ENCODE peak calls at places on chromosomes 6 and 20, in eight cellular contexts. Y is endothelial cell; S is activated naive CD4-positive, alpha-beta T cell treated with anti-CD3 and anti-CD28 coated beads, Interleukin-2, amount 50 U/mL, for 16 hours; I is ELR; H is endothelial cell of umbilical vein; V is mesendoderm; Q is stimulated activated CD4-positive, alpha-beta T cell treated with anti-CD3 and anti-CD28 coated beads, TNF-alpha, amount 100 ng/mL, for 24 hours; M is activated CD4-positive, CD25-positive, alpha-beta regulatory T cell. F is an unnamed sample.

GRCh38 chr6:1904898-1905297 is 295.2 kb downstream of the FOXC1 start:
- DNase-seq in S (no peak), Y (no peak), V (no peak), H (no peak), I (no peak), M (no peak), Q (no peak), F (no peak)

GRCh38 chr6:13687917-13688351 is 23.7 kb downstream of the RANBP9 start:
- DNase-seq in I (no peak), H (no peak), S (no peak), Y (no peak), V (no peak), Q (no peak), M (no peak), F (no peak)

GRCh38 chr6:14975124-14975815 is 270.6 kb upstream of the JARID2 start:
- DNase-seq in S (no peak), Q (no peak), V (no peak), Y (no peak), H (no peak), I (peak), M (no peak), F (no peak)

GRCh38 chr20:39152126-39152525 is 190.0 kb downstream of the DHX35 start:
- DNase-seq in Q (no peak), I (no peak), M (no peak), V (no peak), Y (no peak), S (no peak), H (no peak), F (no peak)

GRCh38 chr6:19663479-19663878 is 173.7 kb upstream of the ID4 start:
- DNase-seq in Y (no peak), H (no peak), Q (no peak), V (no peak), I (no peak), S (no peak), M (no peak), F (no peak)

GRCh38 chr20:59253779-59254319 is 46.6 kb upstream of the EDN3 start:
- DNase-seq in V (peak), H (no peak), S (peak), M (no peak), I (peak), Y (no peak), Q (no peak), F (no peak)

GRCh38 chr20:14698125-14698524 is 360.7 kb upstream of the FLRT3 start:
- DNase-seq in S (no peak), Y (no peak), Q (no peak), V (no peak), M (no peak), I (no peak), H (no peak), F (no peak)

GRCh38 chr6:34953084-34954025 is 64.3 kb downstream of the ANKS1A start:
- DNase-seq in V (peak), S (no peak), Q (no peak), I (peak), H (peak), M (no peak), Y (no peak), F (no peak)

GRCh38 chr20:62761759-62762131 is 34.5 kb upstream of the MRGBP start:
- DNase-seq in Q (no peak), S (no peak), M (no peak), Y (no peak), I (no peak), H (no peak), V (no peak), F (no peak)

GRCh38 chr6:170295519-170296422 is 4.9 kb upstream of the DLL1 start:
- DNase-seq in Y (no peak), V (peak), Q (no peak), M (no peak), I (peak), H (peak), S (peak), F (no peak)

GRCh38 chr20:17431621-17432364 is 99.4 kb downstream of the BFSP1 start:
- DNase-seq in I (peak), H (peak), Y (peak), Q (peak), M (peak), S (peak), V (peak), F (no peak)

GRCh38 chr20:52190437-52191131 is 995 bp downstream of the ZFP64 start:
- DNase-seq in Q (peak), I (peak), V (peak), H (peak), Y (peak), S (peak), M (no peak), F (no peak)

GRCh38 chr6:127384007-127384406 is 40.6 kb upstream of the ECHDC1 start:
- DNase-seq in H (no peak), M (no peak), V (no peak), Q (no peak), I (no peak), S (no peak), Y (no peak), F (no peak)

GRCh38 chr6:116111552-116112528 is 11.2 kb downstream of the NT5DC1 start:
- DNase-seq in Y (peak), M (no peak), H (peak), Q (no peak), S (no peak), I (peak), V (peak), F (no peak)

GRCh38 chr6:56314683-56315523 is 67.5 kb upstream of the COL21A1 start:
- DNase-seq in H (peak), Y (peak), Q (no peak), S (no peak), M (no peak), V (peak), I (peak), F (no peak)

GRCh38 chr6:75504902-75505233 is 11.3 kb upstream of the FILIP1 start:
- DNase-seq in I (peak), S (no peak), H (no peak), Q (no peak), Y (no peak), V (peak), M (no peak), F (no peak)

GRCh38 chr6:166655251-166655650 is 28.2 kb upstream of the RPS6KA2 start:
- DNase-seq in I (no peak), Q (no peak), S (no peak), Y (no peak), H (no peak), M (no peak), V (no peak), F (no peak)

GRCh38 chr6:55448446-55448845 is 121.2 kb downstream of the GFRAL start:
- DNase-seq in Y (no peak), I (peak), V (peak), Q (no peak), S (no peak), H (no peak), M (no peak), F (no peak)

GRCh38 chr6:154537942-154538341 is 27.5 kb upstream of the CNKSR3 start:
- DNase-seq in I (no peak), H (no peak), S (no peak), Q (no peak), M (no peak), V (no peak), Y (no peak), F (no peak)

GRCh38 chr6:137489410-137490371 is 4.5 kb downstream of the OLIG3 start:
- DNase-seq in S (no peak), I (no peak), M (no peak), V (peak), Q (no peak), H (no peak), Y (peak), F (no peak)

GRCh38 chr20:19376451-19376971 is 164.1 kb downstream of the SLC24A3 start:
- DNase-seq in Y (no peak), S (no peak), M (no peak), V (no peak), Q (no peak), H (no peak), I (no peak), F (no peak)

GRCh38 chr20:45088247-45088646 is 12.7 kb downstream of the KCNS1 start:
- DNase-seq in S (no peak), Q (no peak), M (no peak), I (peak), Y (no peak), V (peak), H (no peak), F (no peak)

GRCh38 chr6:155412335-155412734 is 43.3 kb downstream of the NOX3 start:
- DNase-seq in S (no peak), V (no peak), M (no peak), Q (no peak), I (peak), H (no peak), Y (no peak), F (no peak)

GRCh38 chr6:39980839-39981580 is 46.7 kb upstream of the MOCS1 start:
- DNase-seq in V (peak), Q (no peak), M (no peak), H (peak), I (peak), S (no peak), Y (peak), F (no peak)

GRCh38 chr6:145028144-145028818 is 707.0 kb downstream of the EPM2A start:
- DNase-seq in M (no peak), H (peak), Y (peak), I (peak), V (peak), S (no peak), Q (no peak), F (no peak)